ENCODE peak calls at places on chromosome 21, in six cellular contexts. W is colonic mucosa; O is stimulated activated CD4-positive, alpha-beta T cell treated with anti-CD3 and anti-CD28 coated beads, TNF-alpha, amount 100 ng/mL, for 1 hour; H is RCC 7860; Y is midbrain; L is amygdala. J is an unnamed sample.

GRCh38 chr21:44527983-44528633 is 11.9 kb downstream of the KRTAP10-1 start:
- DNase-seq in W (no peak), O (no peak), H (no peak), Y (no peak), L (no peak), J (no peak)

GRCh38 chr21:42632771-42633690 is 20.4 kb upstream of the PDE9A start:
- DNase-seq in W (no peak), O (no peak), H (no peak), Y (no peak), L (no peak), J (no peak)

GRCh38 chr21:27648560-27648959 is 681.7 kb upstream of the ADAMTS5 start:
- DNase-seq in W (no peak), O (no peak), H (peak), Y (no peak), L (no peak), J (no peak)

GRCh38 chr21:46605759-46606426 is 1.0 kb upstream of the S100B start:
- DNase-seq in W (no peak), O (peak), H (no peak), Y (peak), L (no peak), J (no peak)

GRCh38 chr21:26717146-26717739 is 128.0 kb downstream of the ADAMTS1 start:
- DNase-seq in W (no peak), O (no peak), H (no peak), Y (peak), L (no peak), J (no peak)

GRCh38 chr21:30839304-30839703 is 9.7 kb upstream of the KRTAP7-1 start:
- DNase-seq in W (peak), O (no peak), H (peak), Y (no peak), L (no peak), J (no peak)

GRCh38 chr21:44427241-44428120 is 27.8 kb upstream of the LRRC3 start:
- DNase-seq in W (no peak), O (no peak), H (no peak), Y (no peak), L (no peak), J (no peak)

GRCh38 chr21:14495075-14495474 is 51.0 kb downstream of the SAMSN1 start:
- DNase-seq in W (no peak), O (no peak), H (no peak), Y (no peak), L (no peak), J (no peak)

GRCh38 chr21:44714905-44715304 is 3.5 kb upstream of the TSPEAR start:
- DNase-seq in W (no peak), O (no peak), H (no peak), Y (no peak), L (no peak), J (no peak)

GRCh38 chr21:34809822-34810221 is 141.0 kb downstream of the CLIC6 start:
- DNase-seq in W (no peak), O (no peak), H (no peak), Y (no peak), L (no peak), J (no peak)

GRCh38 chr21:19609611-19610010 is 1206.0 kb upstream of the TMPRSS15 start:
- DNase-seq in W (no peak), O (no peak), H (no peak), Y (no peak), L (no peak), J (no peak)

GRCh38 chr21:26804895-26805609 is 40.2 kb downstream of the ADAMTS1 start:
- DNase-seq in W (no peak), O (no peak), H (no peak), Y (no peak), L (no peak), J (no peak)

GRCh38 chr21:29637126-29637525 is 302.7 kb downstream of the GRIK1 start:
- DNase-seq in W (no peak), O (no peak), H (no peak), Y (no peak), L (no peak), J (no peak)

GRCh38 chr21:34890724-34891609 is 158.1 kb downstream of the RUNX1 start:
- DNase-seq in W (no peak), O (no peak), H (no peak), Y (no peak), L (no peak), J (no peak)

GRCh38 chr21:42721341-42721824 is 68.0 kb downstream of the PDE9A start:
- DNase-seq in W (peak), O (no peak), H (no peak), Y (no peak), L (no peak), J (peak)

GRCh38 chr21:35150562-35151226 is 101.6 kb upstream of the RUNX1 start:
- DNase-seq in W (no peak), O (no peak), H (no peak), Y (no peak), L (no peak), J (no peak)

GRCh38 chr21:44370027-44370735 is 16.8 kb downstream of the TRPM2 start:
- DNase-seq in W (no peak), O (no peak), H (peak), Y (no peak), L (no peak), J (no peak)

GRCh38 chr21:26776320-26777021 is 68.7 kb downstream of the ADAMTS1 start:
- DNase-seq in W (no peak), O (no peak), H (peak), Y (no peak), L (no peak), J (no peak)

GRCh38 chr21:37916795-37917142 is 512 bp upstream of the KCNJ6 start:
- DNase-seq in W (no peak), O (no peak), H (no peak), Y (no peak), L (no peak), J (no peak)

GRCh38 chr21:41926068-41926806 is 27.6 kb downstream of the C2CD2 start:
- DNase-seq in W (peak), O (no peak), H (peak), Y (peak), L (no peak), J (peak)

GRCh38 chr21:25307489-25307888 is 299.8 kb downstream of the MRPL39 start:
- DNase-seq in W (no peak), O (no peak), H (peak), Y (no peak), L (no peak), J (no peak)

GRCh38 chr21:45098867-45099266 is 24.5 kb downstream of the ADARB1 start:
- DNase-seq in W (no peak), O (no peak), H (no peak), Y (no peak), L (no peak), J (no peak)

GRCh38 chr21:15895142-15896106 is 165.6 kb downstream of the USP25 start:
- DNase-seq in W (no peak), O (no peak), H (peak), Y (no peak), L (no peak), J (no peak)

GRCh38 chr21:38255718-38256117 is 1.1 kb upstream of the KCNJ15 start:
- DNase-seq in W (no peak), O (no peak), H (no peak), Y (no peak), L (no peak), J (no peak)

GRCh38 chr21:42109873-42110525 is 38.9 kb downstream of the UMODL1 start:
- DNase-seq in W (no peak), O (no peak), H (no peak), Y (no peak), L (no peak), J (no peak)

GRCh38 chr21:39094087-39094785 is 89.0 kb downstream of the PSMG1 start:
- DNase-seq in W (no peak), O (no peak), H (no peak), Y (no peak), L (no peak), J (no peak)

GRCh38 chr21:19987671-19988070 is 1010.5 kb upstream of the NCAM2 start:
- DNase-seq in W (no peak), O (no peak), H (no peak), Y (no peak), L (no peak), J (no peak)

GRCh38 chr21:26977741-26978140 is 10.9 kb upstream of the ADAMTS5 start:
- DNase-seq in W (no peak), O (no peak), H (no peak), Y (no peak), L (no peak), J (no peak)

GRCh38 chr21:46667191-46667734 is 31.8 kb downstream of the PRMT2 start:
- DNase-seq in W (no peak), O (no peak), H (no peak), Y (no peak), L (no peak), J (no peak)

GRCh38 chr21:29232601-29233541 is 65.9 kb upstream of the BACH1 start:
- DNase-seq in W (no peak), O (no peak), H (peak), Y (no peak), L (no peak), J (no peak)

GRCh38 chr21:20998886-20999285 is 677 bp downstream of the NCAM2 start:
- DNase-seq in W (no peak), O (no peak), H (no peak), Y (peak), L (no peak), J (no peak)

GRCh38 chr21:25863747-25864146 is 129.0 kb downstream of the GABPA start:
- DNase-seq in W (no peak), O (no peak), H (no peak), Y (no peak), L (no peak), J (no peak)

GRCh38 chr21:31670065-31670464 is 10.6 kb downstream of the SOD1 start:
- DNase-seq in W (no peak), O (no peak), H (no peak), Y (no peak), L (no peak), J (no peak)

GRCh38 chr21:35616090-35616489 is 444.2 kb downstream of the SETD4 start:
- DNase-seq in W (no peak), O (no peak), H (no peak), Y (peak), L (no peak), J (no peak)

J was measured in prostate gland.